ENCODE peak calls at places on chromosomes 13 and 19, in seven cellular contexts. W is NCI-H1105 treated with DMSO at 0.1 percent for 48 hours; M is SHP77; S is stimulated activated CD8-positive, alpha-beta memory T cell treated with anti-CD3 and anti-CD28 coated beads, Interleukin-2, amount 100 ng/mL, for 1 hour; C is RPMI8226; H is activated CD8-positive, alpha-beta memory T cell treated with anti-CD3 and anti-CD28 coated beads, Interleukin-2, amount 50 U/mL, for 4 hours; J is CD8-positive, alpha-beta memory T cell. L is an unnamed sample.

GRCh38 chr13:52158629-52159158 is 703 bp downstream of the NEK3 start:
- DNase-seq in W (no peak), M (peak), S (no peak), C (no peak), H (no peak), J (no peak), L (no peak)

GRCh38 chr19:54473071-54473941 is at the start of gene CDC42EP5:
- DNase-seq in W (no peak), M (no peak), S (no peak), C (peak), H (no peak), J (no peak), L (no peak)

GRCh38 chr19:4362038-4362828 is 18.9 kb downstream of the MPND start:
- DNase-seq in W (no peak), M (no peak), S (no peak), C (no peak), H (no peak), J (no peak), L (no peak)

GRCh38 chr13:59391696-59392095 is 772.0 kb downstream of the DIAPH3 start:
- DNase-seq in W (peak), M (peak), S (no peak), C (peak), H (peak), J (peak), L (no peak)

GRCh38 chr19:52946322-52947310 is 16.1 kb downstream of the ZNF816 start:
- DNase-seq in W (no peak), M (peak), S (no peak), C (no peak), H (no peak), J (no peak), L (no peak)

GRCh38 chr13:60453490-60453889 is 56.5 kb downstream of the TDRD3 start:
- DNase-seq in W (no peak), M (no peak), S (no peak), C (no peak), H (no peak), J (no peak), L (no peak)

GRCh38 chr19:54168174-54168917 is 4.6 kb downstream of the TMC4 start:
- DNase-seq in W (peak), M (peak), S (peak), C (peak), H (peak), J (peak), L (peak)

GRCh38 chr13:75947448-75947847 is 311.3 kb downstream of the LMO7 start:
- DNase-seq in W (no peak), M (no peak), S (no peak), C (no peak), H (no peak), J (no peak), L (no peak)

GRCh38 chr19:49347835-49348234 is 12.6 kb downstream of the CD37 start:
- DNase-seq in W (no peak), M (no peak), S (no peak), C (peak), H (no peak), J (no peak), L (no peak)

GRCh38 chr13:113000575-113000974 is 31.6 kb downstream of the MCF2L start:
- DNase-seq in W (no peak), M (no peak), S (no peak), C (no peak), H (no peak), J (no peak), L (no peak)

GRCh38 chr19:33156354-33156753 is 24.4 kb downstream of the WDR88 start:
- DNase-seq in W (no peak), M (no peak), S (no peak), C (no peak), H (no peak), J (no peak), L (no peak)

GRCh38 chr13:96958286-96958891 is 35.9 kb downstream of the OXGR1 start:
- DNase-seq in W (peak), M (peak), S (no peak), C (peak), H (no peak), J (no peak), L (no peak)

GRCh38 chr19:45045671-45046353 is 7.0 kb downstream of the CLASRP start:
- DNase-seq in W (no peak), M (peak), S (no peak), C (no peak), H (no peak), J (no peak), L (no peak)

GRCh38 chr13:41552031-41552430 is 94.7 kb downstream of the RGCC start:
- DNase-seq in W (no peak), M (no peak), S (no peak), C (no peak), H (no peak), J (no peak), L (no peak)

GRCh38 chr13:97866346-97866745 is 87.1 kb upstream of the IPO5 start:
- DNase-seq in W (no peak), M (no peak), S (no peak), C (no peak), H (no peak), J (no peak), L (no peak)

GRCh38 chr13:20161275-20161950 is 561 bp upstream of the GJA3 start:
- DNase-seq in W (no peak), M (no peak), S (no peak), C (peak), H (peak), J (peak), L (no peak)

GRCh38 chr13:45063261-45063870 is 56.9 kb upstream of the GTF2F2 start:
- DNase-seq in W (no peak), M (no peak), S (no peak), C (no peak), H (no peak), J (no peak), L (no peak)

GRCh38 chr13:40779796-40780285 is 8.9 kb upstream of the MRPS31 start:
- DNase-seq in W (no peak), M (no peak), S (no peak), C (no peak), H (no peak), J (no peak), L (no peak)

GRCh38 chr19:33505168-33505567 is 16.4 kb downstream of the PEPD start:
- DNase-seq in W (no peak), M (peak), S (no peak), C (no peak), H (no peak), J (no peak), L (no peak)

GRCh38 chr19:1572795-1573194 is 4.7 kb upstream of the MEX3D start:
- DNase-seq in W (no peak), M (no peak), S (no peak), C (no peak), H (no peak), J (no peak), L (no peak)

GRCh38 chr13:76887070-76887563 is 912 bp upstream of the KCTD12 start:
- DNase-seq in W (no peak), M (no peak), S (no peak), C (no peak), H (no peak), J (no peak), L (no peak)

GRCh38 chr13:23506071-23506820 is 64.0 kb upstream of the TNFRSF19 start:
- DNase-seq in W (no peak), M (no peak), S (no peak), C (no peak), H (no peak), J (no peak), L (no peak)

L was measured in activated CD4-positive, CD25-positive, alpha-beta regulatory T cell treated with anti-CD3 and anti-CD28 coated beads, Interleukin-2, amount 50 U/mL, for 16 hours.